ENCODE peak calls at places on chromosomes 13 and 19, in seven cellular contexts. D, O, K, X, E, C and Z are unnamed samples.

GRCh38 chr19:35080613-35081170 is 34.9 kb upstream of the FXYD3 start:
- DNase-seq in K (no peak), X (no peak), E (no peak), O (no peak), D (no peak), C (no peak), Z (no peak)

GRCh38 chr13:108657520-108657919 is 28.1 kb downstream of the MYO16 start:
- DNase-seq in X (no peak), C (no peak), K (no peak), D (no peak), E (no peak), O (no peak), Z (no peak)

GRCh38 chr19:44961821-44962220 is 6.6 kb downstream of the CLPTM1 start:
- DNase-seq in D (no peak), X (no peak), O (no peak), K (no peak), C (no peak), E (no peak), Z (no peak)

GRCh38 chr19:48258350-48258749 is 2.6 kb upstream of the CARD8 start:
- DNase-seq in C (no peak), O (no peak), K (no peak), E (no peak), X (no peak), D (no peak), Z (no peak)

GRCh38 chr13:93558637-93559036 is 332.0 kb downstream of the GPC6 start:
- DNase-seq in O (no peak), K (no peak), X (no peak), C (no peak), E (no peak), D (no peak), Z (no peak)

GRCh38 chr13:40666905-40667621 is 622 bp upstream of the FOXO1 start:
- DNase-seq in O (peak), E (no peak), D (peak), C (peak), X (peak), K (peak), Z (peak)

GRCh38 chr13:98476106-98476505 is 100.8 kb downstream of the STK24 start:
- DNase-seq in X (no peak), K (no peak), E (peak), D (no peak), O (no peak), C (no peak), Z (no peak)

GRCh38 chr19:51712461-51713081 is 11.2 kb downstream of the HAS1 start:
- DNase-seq in D (no peak), O (no peak), E (peak), C (no peak), X (no peak), K (no peak), Z (no peak)

GRCh38 chr13:91174886-91175501 is 172.5 kb upstream of the MIR17HG start:
- DNase-seq in E (peak), X (no peak), C (no peak), D (peak), K (no peak), O (no peak), Z (no peak)

GRCh38 chr19:18464646-18465045 is 26.7 kb upstream of the ISYNA1 start:
- DNase-seq in X (peak), E (no peak), O (no peak), D (peak), C (no peak), K (peak), Z (peak)

GRCh38 chr13:112776971-112777370 is 87.1 kb downstream of the ATP11A start:
- DNase-seq in K (no peak), E (peak), O (peak), D (no peak), C (no peak), X (no peak), Z (no peak)

GRCh38 chr13:76597868-76598267 is 288.3 kb downstream of the KCTD12 start:
- DNase-seq in X (no peak), C (no peak), K (no peak), D (no peak), O (no peak), E (no peak), Z (no peak)

GRCh38 chr13:106589716-106590115 is 21.8 kb upstream of the ARGLU1 start:
- DNase-seq in X (no peak), K (no peak), O (no peak), C (no peak), D (no peak), E (no peak), Z (no peak)

GRCh38 chr13:106373989-106374572 is 161.4 kb downstream of the EFNB2 start:
- DNase-seq in O (no peak), E (no peak), X (no peak), C (no peak), K (no peak), D (no peak), Z (no peak)

GRCh38 chr19:45887311-45887710 is 1.4 kb upstream of the IRF2BP1 start:
- DNase-seq in D (no peak), C (no peak), K (no peak), E (no peak), X (no peak), O (no peak), Z (no peak)

GRCh38 chr13:97238432-97238831 is 16.3 kb downstream of the MBNL2 start:
- DNase-seq in X (no peak), E (no peak), K (no peak), O (no peak), C (no peak), D (no peak), Z (no peak)
- H3K27ac ChIP-seq in X (peak), E (no peak), K (peak), O (no peak), C (no peak), D (no peak), Z (no peak)

GRCh38 chr19:40273469-40274360 is 11.4 kb downstream of the AKT2 start:
- DNase-seq in K (no peak), X (no peak), C (no peak), D (no peak), O (no peak), E (no peak), Z (peak)
- H3K27ac ChIP-seq in K (no peak), X (peak), C (no peak), D (no peak), O (no peak), E (no peak), Z (peak)

GRCh38 chr19:5988520-5989387 is 10.8 kb upstream of the RANBP3 start:
- DNase-seq in K (no peak), X (no peak), D (no peak), O (no peak), C (peak), E (no peak), Z (no peak)

GRCh38 chr19:5987077-5987818 is 9.3 kb upstream of the RANBP3 start:
- DNase-seq in E (peak), D (no peak), K (peak), O (peak), C (peak), X (peak), Z (peak)

GRCh38 chr19:5990289-5990797 is 12.4 kb upstream of the RANBP3 start:
- DNase-seq in C (peak), K (no peak), X (no peak), D (no peak), E (peak), O (no peak), Z (no peak)

GRCh38 chr19:5991244-5991838 is 13.4 kb upstream of the RANBP3 start:
- DNase-seq in O (no peak), X (no peak), C (no peak), E (no peak), D (no peak), K (no peak), Z (no peak)

DNA sequence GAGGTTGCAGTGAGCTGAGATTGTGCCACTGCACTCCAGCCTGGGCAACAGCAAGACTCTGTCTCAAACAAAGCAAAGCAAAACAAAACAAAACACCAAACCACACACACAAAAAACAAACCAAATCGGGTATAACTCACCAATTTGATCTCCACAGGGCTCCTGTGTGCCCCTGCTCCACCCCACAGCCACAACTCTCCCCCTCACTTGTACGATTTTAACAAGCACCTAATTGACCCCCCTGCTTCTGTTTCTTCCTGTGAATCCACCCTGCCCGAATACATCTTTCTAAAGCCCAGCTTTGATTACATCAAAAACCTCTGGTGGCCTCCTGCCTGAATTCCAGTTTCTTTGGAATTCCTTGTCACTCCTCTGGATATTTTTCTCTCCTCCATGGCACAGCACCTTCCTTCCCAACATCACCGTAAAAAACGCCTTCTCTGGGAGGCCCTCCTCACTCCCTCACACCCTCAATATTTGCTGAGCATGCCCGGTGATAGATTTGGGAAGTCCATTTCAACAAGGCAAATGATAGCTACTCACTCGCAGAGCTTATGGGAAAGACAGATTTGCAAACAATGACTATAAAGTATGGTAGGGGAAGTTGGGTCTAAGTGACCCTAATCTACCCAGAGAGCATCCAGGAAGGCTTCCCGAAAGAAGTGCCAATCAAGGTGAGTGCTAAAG is 11.6 kb upstream of the RANBP3 start:
- DNase-seq in E (no peak), C (no peak), O (no peak), D (no peak), X (no peak), K (no peak), Z (no peak)
- H3K27ac ChIP-seq in E (no peak), C (no peak), O (no peak), D (no peak), X (no peak), K (no peak), Z (no peak)

DNA sequence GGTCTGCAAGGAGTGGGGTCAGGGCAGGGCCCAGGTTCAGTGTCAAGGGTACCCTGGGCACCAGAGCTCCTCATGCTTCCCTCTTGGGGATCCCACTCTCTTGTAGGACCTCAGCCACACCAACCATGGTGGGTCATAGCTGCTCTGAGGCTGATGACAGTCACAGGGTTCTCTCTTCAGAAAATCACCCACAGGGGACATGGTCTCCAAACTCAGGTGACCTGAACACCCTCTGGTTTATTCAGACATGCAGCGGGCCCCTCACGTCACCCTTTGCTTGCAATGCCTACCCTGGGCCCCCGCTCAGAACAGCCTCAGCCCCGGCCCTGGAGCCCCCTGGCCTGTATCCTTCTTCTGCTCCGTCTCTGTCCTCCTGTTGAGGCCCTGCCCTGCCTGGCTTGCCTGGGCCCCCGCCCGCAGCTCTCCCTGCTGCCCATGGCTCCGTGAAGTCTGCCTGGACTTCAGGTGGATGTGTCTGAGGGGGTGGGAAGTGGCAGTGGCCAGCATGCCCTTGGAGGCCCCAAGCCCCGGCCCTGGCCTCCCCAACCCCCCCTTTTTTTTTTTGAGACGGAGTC is 20.4 kb downstream of the CHERP start:
- DNase-seq in E (no peak), O (no peak), X (no peak), C (no peak), K (no peak), D (no peak), Z (no peak)
- H3K27ac ChIP-seq in E (no peak), O (no peak), X (no peak), C (no peak), K (no peak), D (no peak), Z (no peak)